ENCODE peak calls at places on chromosomes 5 and 9, in eight cellular contexts. One of them, this sample, is unnamed.

GRCh38 chr9:80649001-80649420 is 1040.3 kb downstream of the TLE1 start:
- DNase-seq in right atrium auricular region: peak; percentile 68
- DNase-seq in GM12865: no peak
- DNase-seq in esophagus squamous epithelium: no peak
- DNase-seq in uterus: peak; percentile 65
- DNase-seq in DND-41: no peak
- DNase-seq in GM13976: no peak
- DNase-seq in thyroid gland: peak; percentile 14
- DNase-seq in this sample: no peak

GRCh38 chr9:128969491-128969890 is 22.0 kb downstream of the NUP188 start:
- DNase-seq in right atrium auricular region: no peak
- DNase-seq in GM12865: no peak
- DNase-seq in esophagus squamous epithelium: no peak
- DNase-seq in uterus: no peak
- DNase-seq in DND-41: no peak
- DNase-seq in GM13976: no peak
- DNase-seq in thyroid gland: no peak
- DNase-seq in this sample: no peak

GRCh38 chr9:92746567-92747458 is 17.8 kb downstream of the BICD2 start:
- DNase-seq in right atrium auricular region: no peak
- DNase-seq in GM12865: no peak
- DNase-seq in esophagus squamous epithelium: no peak
- DNase-seq in uterus: no peak
- DNase-seq in DND-41: no peak
- DNase-seq in GM13976: no peak
- DNase-seq in thyroid gland: no peak
- DNase-seq in this sample: no peak

GRCh38 chr9:3906437-3907213 is 380.8 kb upstream of the RFX3 start:
- DNase-seq in right atrium auricular region: peak; percentile 60
- DNase-seq in GM12865: no peak
- DNase-seq in esophagus squamous epithelium: no peak
- DNase-seq in uterus: peak; percentile 29
- DNase-seq in DND-41: no peak
- DNase-seq in GM13976: no peak
- DNase-seq in thyroid gland: no peak
- DNase-seq in this sample: no peak

GRCh38 chr9:105114318-105114717 is 130.1 kb upstream of the SLC44A1 start:
- DNase-seq in right atrium auricular region: no peak
- DNase-seq in GM12865: peak; percentile 59
- DNase-seq in esophagus squamous epithelium: no peak
- DNase-seq in uterus: no peak
- DNase-seq in DND-41: peak; percentile 54
- DNase-seq in GM13976: no peak
- DNase-seq in thyroid gland: no peak
- DNase-seq in this sample: no peak

GRCh38 chr5:128966375-128966774 is 1.1 kb downstream of the SLC27A6 start:
- DNase-seq in right atrium auricular region: no peak
- DNase-seq in GM12865: no peak
- DNase-seq in esophagus squamous epithelium: no peak
- DNase-seq in uterus: no peak
- DNase-seq in DND-41: no peak
- DNase-seq in GM13976: no peak
- DNase-seq in thyroid gland: no peak
- DNase-seq in this sample: no peak

GRCh38 chr5:152437861-152438260 is 32.8 kb upstream of the NMUR2 start:
- DNase-seq in right atrium auricular region: no peak
- DNase-seq in GM12865: no peak
- DNase-seq in esophagus squamous epithelium: no peak
- DNase-seq in uterus: no peak
- DNase-seq in DND-41: no peak
- DNase-seq in GM13976: no peak
- DNase-seq in thyroid gland: no peak
- DNase-seq in this sample: no peak

GRCh38 chr5:74434124-74434899 is 206.2 kb downstream of the ENC1 start:
- DNase-seq in right atrium auricular region: no peak
- DNase-seq in GM12865: no peak
- DNase-seq in esophagus squamous epithelium: no peak
- DNase-seq in uterus: no peak
- DNase-seq in DND-41: no peak
- DNase-seq in GM13976: no peak
- DNase-seq in thyroid gland: no peak
- DNase-seq in this sample: no peak

GRCh38 chr9:2802494-2802921 is 41.4 kb downstream of the PUM3 start:
- DNase-seq in right atrium auricular region: no peak
- DNase-seq in GM12865: no peak
- DNase-seq in esophagus squamous epithelium: no peak
- DNase-seq in uterus: no peak
- DNase-seq in DND-41: no peak
- DNase-seq in GM13976: no peak
- DNase-seq in thyroid gland: no peak
- DNase-seq in this sample: no peak

GRCh38 chr5:141326088-141326854 is 4.0 kb upstream of the PCDHGA1 start:
- DNase-seq in right atrium auricular region: no peak
- DNase-seq in GM12865: peak; percentile 79
- DNase-seq in esophagus squamous epithelium: no peak
- DNase-seq in uterus: peak; percentile 58
- DNase-seq in DND-41: no peak
- DNase-seq in GM13976: peak; percentile 58
- DNase-seq in thyroid gland: peak; percentile 57
- DNase-seq in this sample: no peak

GRCh38 chr5:154587123-154587725 is 109.2 kb upstream of the HAND1 start:
- DNase-seq in right atrium auricular region: no peak
- DNase-seq in GM12865: no peak
- DNase-seq in esophagus squamous epithelium: no peak
- DNase-seq in uterus: no peak
- DNase-seq in DND-41: no peak
- DNase-seq in GM13976: no peak
- DNase-seq in thyroid gland: no peak
- DNase-seq in this sample: no peak

GRCh38 chr9:95509851-95510529 is 6.8 kb downstream of the PTCH1 start:
- DNase-seq in right atrium auricular region: no peak
- DNase-seq in GM12865: no peak
- DNase-seq in esophagus squamous epithelium: no peak
- DNase-seq in uterus: no peak
- DNase-seq in DND-41: no peak
- DNase-seq in GM13976: no peak
- DNase-seq in thyroid gland: peak; percentile 43
- DNase-seq in this sample: peak; percentile 23

GRCh38 chr5:7412369-7412768 is 16.4 kb downstream of the ADCY2 start:
- DNase-seq in right atrium auricular region: no peak
- DNase-seq in GM12865: no peak
- DNase-seq in esophagus squamous epithelium: no peak
- DNase-seq in uterus: no peak
- DNase-seq in DND-41: no peak
- DNase-seq in GM13976: no peak
- DNase-seq in thyroid gland: no peak
- DNase-seq in this sample: no peak

GRCh38 chr5:132002701-132003100 is 8.8 kb downstream of the ACSL6 start:
- DNase-seq in right atrium auricular region: no peak
- DNase-seq in GM12865: no peak
- DNase-seq in esophagus squamous epithelium: no peak
- DNase-seq in uterus: no peak
- DNase-seq in DND-41: no peak
- DNase-seq in GM13976: no peak
- DNase-seq in thyroid gland: no peak
- DNase-seq in this sample: no peak

GRCh38 chr5:150144211-150144801 is 11.3 kb downstream of the PDGFRB start:
- DNase-seq in right atrium auricular region: peak; percentile 78
- DNase-seq in GM12865: no peak
- DNase-seq in esophagus squamous epithelium: no peak
- DNase-seq in uterus: peak; percentile 81
- DNase-seq in DND-41: peak; percentile 15
- DNase-seq in GM13976: no peak
- DNase-seq in thyroid gland: no peak
- DNase-seq in this sample: no peak

GRCh38 chr5:160188968-160189319 is 40.4 kb upstream of the FABP6 start:
- DNase-seq in right atrium auricular region: no peak
- DNase-seq in GM12865: no peak
- DNase-seq in esophagus squamous epithelium: no peak
- DNase-seq in uterus: no peak
- DNase-seq in DND-41: no peak
- DNase-seq in GM13976: no peak
- DNase-seq in thyroid gland: no peak
- DNase-seq in this sample: no peak

GRCh38 chr5:30413540-30413939 is 779.9 kb upstream of the CDH6 start:
- DNase-seq in right atrium auricular region: no peak
- DNase-seq in GM12865: no peak
- DNase-seq in esophagus squamous epithelium: no peak
- DNase-seq in uterus: no peak
- DNase-seq in DND-41: no peak
- DNase-seq in GM13976: no peak
- DNase-seq in thyroid gland: no peak
- DNase-seq in this sample: no peak
- TF ChIP-seq CTCF in right atrium auricular region: no peak
- TF ChIP-seq CTCF in GM12865: no peak
- TF ChIP-seq CTCF in esophagus squamous epithelium: no peak
- TF ChIP-seq CTCF in uterus: no peak
- TF ChIP-seq CTCF in DND-41: no peak
- TF ChIP-seq CTCF in GM13976: no peak
- TF ChIP-seq CTCF in thyroid gland: no peak
- TF ChIP-seq CTCF in this sample: peak; percentile 40

GRCh38 chr9:124675261-124676158 is 95.6 kb downstream of the NR6A1 start:
- DNase-seq in right atrium auricular region: no peak
- DNase-seq in GM12865: no peak
- DNase-seq in esophagus squamous epithelium: no peak
- DNase-seq in uterus: no peak
- DNase-seq in DND-41: no peak
- DNase-seq in GM13976: no peak
- DNase-seq in thyroid gland: no peak
- DNase-seq in this sample: no peak
- TF ChIP-seq CTCF in right atrium auricular region: no peak
- TF ChIP-seq CTCF in GM12865: no peak
- TF ChIP-seq CTCF in esophagus squamous epithelium: no peak
- TF ChIP-seq CTCF in uterus: no peak
- TF ChIP-seq CTCF in DND-41: peak; percentile 11
- TF ChIP-seq CTCF in GM13976: no peak
- TF ChIP-seq CTCF in thyroid gland: no peak
- TF ChIP-seq CTCF in this sample: peak; percentile 13

GRCh38 chr5:35920890-35921289 is 17.5 kb downstream of the CAPSL start:
- DNase-seq in right atrium auricular region: no peak
- DNase-seq in GM12865: no peak
- DNase-seq in esophagus squamous epithelium: no peak
- DNase-seq in uterus: no peak
- DNase-seq in DND-41: no peak
- DNase-seq in GM13976: no peak
- DNase-seq in thyroid gland: no peak
- DNase-seq in this sample: peak; percentile 8
- TF ChIP-seq CTCF in right atrium auricular region: no peak
- TF ChIP-seq CTCF in GM12865: no peak
- TF ChIP-seq CTCF in esophagus squamous epithelium: no peak
- TF ChIP-seq CTCF in uterus: no peak
- TF ChIP-seq CTCF in DND-41: no peak
- TF ChIP-seq CTCF in GM13976: no peak
- TF ChIP-seq CTCF in thyroid gland: no peak
- TF ChIP-seq CTCF in this sample: peak; percentile 44

GRCh38 chr9:86891091-86891490 is 56.2 kb downstream of the GAS1 start:
- DNase-seq in right atrium auricular region: no peak
- DNase-seq in GM12865: no peak
- DNase-seq in esophagus squamous epithelium: no peak
- DNase-seq in uterus: no peak
- DNase-seq in DND-41: no peak
- DNase-seq in GM13976: no peak
- DNase-seq in thyroid gland: no peak
- DNase-seq in this sample: no peak

GRCh38 chr9:86891886-86892437 is 55.3 kb downstream of the GAS1 start:
- DNase-seq in right atrium auricular region: no peak
- DNase-seq in GM12865: no peak
- DNase-seq in esophagus squamous epithelium: no peak
- DNase-seq in uterus: no peak
- DNase-seq in DND-41: no peak
- DNase-seq in GM13976: no peak
- DNase-seq in thyroid gland: no peak
- DNase-seq in this sample: no peak

GRCh38 chr9:86892576-86892975 is 54.7 kb downstream of the GAS1 start:
- DNase-seq in right atrium auricular region: no peak
- DNase-seq in GM12865: no peak
- DNase-seq in esophagus squamous epithelium: no peak
- DNase-seq in uterus: no peak
- DNase-seq in DND-41: no peak
- DNase-seq in GM13976: no peak
- DNase-seq in thyroid gland: no peak
- DNase-seq in this sample: no peak

DNA sequence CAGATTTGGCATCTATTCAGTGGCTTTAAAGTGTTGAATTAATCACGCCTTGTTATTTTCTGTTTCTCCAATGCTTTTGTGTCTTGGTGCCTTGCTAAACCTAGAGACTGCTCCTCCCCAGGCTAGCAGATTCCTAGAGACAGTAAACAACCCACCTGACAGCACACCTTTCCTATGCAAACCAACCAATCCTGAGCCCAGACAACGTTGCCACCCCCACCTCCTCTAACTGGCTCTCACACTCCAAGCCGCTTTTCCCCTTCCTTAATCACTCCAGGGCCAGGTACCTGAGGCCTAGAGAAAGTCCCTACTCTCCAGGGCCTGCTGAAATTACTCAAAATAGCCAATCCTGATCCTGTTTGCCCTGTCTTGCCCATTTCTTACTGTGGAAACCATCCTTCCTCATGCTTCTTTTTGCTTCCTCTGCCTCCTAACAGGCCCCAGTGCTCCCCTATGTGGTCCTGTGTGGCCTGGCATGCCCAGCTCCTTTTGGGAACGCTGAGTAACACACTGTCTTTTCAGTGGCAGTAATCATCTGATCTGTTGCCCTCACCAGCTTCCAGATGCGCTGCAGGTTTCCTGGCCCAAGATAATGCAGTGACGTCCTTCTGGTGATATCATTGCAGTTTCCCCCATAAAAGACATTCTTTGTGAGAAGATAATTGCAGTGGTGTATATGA is 53.4 kb downstream of the GAS1 start:
- DNase-seq in right atrium auricular region: no peak
- DNase-seq in GM12865: no peak
- DNase-seq in esophagus squamous epithelium: no peak
- DNase-seq in uterus: no peak
- DNase-seq in DND-41: no peak
- DNase-seq in GM13976: no peak
- DNase-seq in thyroid gland: no peak
- DNase-seq in this sample: no peak
- TF ChIP-seq CTCF in right atrium auricular region: no peak
- TF ChIP-seq CTCF in GM12865: no peak
- TF ChIP-seq CTCF in esophagus squamous epithelium: no peak
- TF ChIP-seq CTCF in uterus: no peak
- TF ChIP-seq CTCF in DND-41: no peak
- TF ChIP-seq CTCF in GM13976: no peak
- TF ChIP-seq CTCF in thyroid gland: no peak
- TF ChIP-seq CTCF in this sample: no peak

DNA sequence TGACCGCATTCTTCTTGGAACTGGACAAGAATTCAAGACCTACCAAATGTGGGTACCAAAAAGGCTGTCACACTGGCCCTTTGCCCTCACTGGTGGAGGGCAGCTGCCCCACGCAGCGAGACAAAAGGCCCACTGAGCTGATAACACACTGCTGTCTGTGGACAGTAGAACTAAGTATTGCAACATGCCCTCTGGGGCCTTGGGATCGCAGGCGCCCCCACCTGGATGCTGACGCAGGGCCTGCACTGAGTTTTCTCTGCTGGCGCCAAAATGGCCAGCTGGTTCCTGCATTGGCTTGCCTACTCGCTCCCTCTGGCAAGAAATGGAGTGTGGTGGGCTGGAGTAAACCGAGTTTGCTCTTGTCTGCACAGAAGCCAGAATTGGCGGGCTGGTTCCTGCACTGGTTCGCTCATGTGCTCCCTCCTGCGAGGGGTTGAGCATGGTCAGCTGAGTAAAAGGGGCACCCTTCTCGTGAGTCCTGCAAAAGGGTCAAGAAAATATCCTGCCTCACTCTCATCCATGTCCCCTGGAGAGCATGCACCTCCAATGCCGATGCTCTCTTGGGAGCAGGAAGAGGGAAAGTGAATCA is 55.7 kb downstream of the NXNL2 start:
- DNase-seq in right atrium auricular region: no peak
- DNase-seq in GM12865: no peak
- DNase-seq in esophagus squamous epithelium: no peak
- DNase-seq in uterus: no peak
- DNase-seq in DND-41: no peak
- DNase-seq in GM13976: no peak
- DNase-seq in thyroid gland: no peak
- DNase-seq in this sample: no peak
- TF ChIP-seq CTCF in right atrium auricular region: no peak
- TF ChIP-seq CTCF in GM12865: peak; percentile 10
- TF ChIP-seq CTCF in esophagus squamous epithelium: peak; percentile 12
- TF ChIP-seq CTCF in uterus: no peak
- TF ChIP-seq CTCF in DND-41: peak; percentile 32
- TF ChIP-seq CTCF in GM13976: peak; percentile 12
- TF ChIP-seq CTCF in thyroid gland: no peak
- TF ChIP-seq CTCF in this sample: no peak